ENCODE peak calls at places on chromosomes 12 and 14, in nine cellular contexts. E, W, M, T, J, K, O, P and F are unnamed samples.

GRCh38 chr12:108980831-108981618 is 39.8 kb downstream of the SVOP start:
- DNase-seq in O (peak), P (no peak), T (no peak), E (no peak), M (no peak), W (no peak), J (no peak), K (no peak), F (no peak)

GRCh38 chr12:42325776-42326465 is at the start of the genes PPHLN1 and ZCRB1:
- DNase-seq in J (peak), K (peak), T (peak), P (no peak), E (peak), M (peak), W (peak), O (peak), F (no peak)

GRCh38 chr14:86038401-86038985 is 508.5 kb downstream of the FLRT2 start:
- DNase-seq in O (peak), K (peak), T (peak), E (peak), J (no peak), W (no peak), P (no peak), M (peak), F (no peak)

GRCh38 chr12:64810831-64811230 is 13.6 kb upstream of the TBC1D30 start:
- DNase-seq in J (no peak), M (peak), O (no peak), W (no peak), T (no peak), K (no peak), E (no peak), P (no peak), F (no peak)

GRCh38 chr12:20369164-20370000 is 1.0 kb downstream of the PDE3A start:
- DNase-seq in P (no peak), O (peak), W (no peak), K (no peak), J (no peak), E (peak), T (no peak), M (peak), F (no peak)

GRCh38 chr12:105321125-105321524 is 9.4 kb upstream of the C12orf75 start:
- DNase-seq in W (no peak), P (no peak), M (no peak), K (no peak), E (no peak), O (no peak), T (no peak), J (no peak), F (no peak)

GRCh38 chr14:71138236-71139057 is 231.2 kb downstream of the PCNX1 start:
- DNase-seq in P (no peak), W (no peak), O (no peak), K (no peak), T (no peak), E (no peak), M (no peak), J (no peak), F (no peak)

GRCh38 chr12:27707216-27707615 is 3.4 kb upstream of the MRPS35 start:
- DNase-seq in T (no peak), K (no peak), W (no peak), J (no peak), M (no peak), O (no peak), E (no peak), P (no peak), F (no peak)

GRCh38 chr14:56810850-56811595 is 744 bp upstream of the OTX2 start:
- DNase-seq in O (peak), E (no peak), K (no peak), W (no peak), M (no peak), P (no peak), T (no peak), J (no peak), F (no peak)

GRCh38 chr14:103692159-103692558 is 23.1 kb downstream of the XRCC3 start:
- DNase-seq in M (no peak), K (no peak), T (no peak), E (no peak), J (no peak), W (no peak), P (peak), O (no peak), F (no peak)

GRCh38 chr12:122422769-122423257 is 344 bp upstream of the CLIP1 start:
- DNase-seq in E (no peak), O (peak), T (no peak), W (no peak), M (peak), P (no peak), J (peak), K (peak), F (no peak)

GRCh38 chr12:116650062-116650461 is 87.8 kb downstream of the SPRING1 start:
- DNase-seq in O (no peak), P (no peak), M (no peak), W (no peak), T (no peak), E (no peak), J (no peak), K (no peak), F (no peak)

GRCh38 chr12:50246873-50247612 is 36.3 kb downstream of the LIMA1 start:
- DNase-seq in J (peak), T (peak), K (peak), W (peak), M (peak), P (peak), O (no peak), E (no peak), F (peak)

GRCh38 chr14:88505621-88506020 is 49.2 kb downstream of the PTPN21 start:
- DNase-seq in W (no peak), T (no peak), O (no peak), K (no peak), E (no peak), J (no peak), P (no peak), M (no peak), F (no peak)

GRCh38 chr12:26198742-26199141 is 3.4 kb downstream of the SSPN start:
- DNase-seq in W (no peak), E (no peak), O (no peak), M (no peak), T (no peak), J (no peak), P (no peak), K (no peak), F (no peak)
- TF ChIP-seq REST in W (no peak), E (no peak), O (no peak), M (no peak), T (no peak), J (no peak), P (no peak), K (no peak), F (no peak)

DNA sequence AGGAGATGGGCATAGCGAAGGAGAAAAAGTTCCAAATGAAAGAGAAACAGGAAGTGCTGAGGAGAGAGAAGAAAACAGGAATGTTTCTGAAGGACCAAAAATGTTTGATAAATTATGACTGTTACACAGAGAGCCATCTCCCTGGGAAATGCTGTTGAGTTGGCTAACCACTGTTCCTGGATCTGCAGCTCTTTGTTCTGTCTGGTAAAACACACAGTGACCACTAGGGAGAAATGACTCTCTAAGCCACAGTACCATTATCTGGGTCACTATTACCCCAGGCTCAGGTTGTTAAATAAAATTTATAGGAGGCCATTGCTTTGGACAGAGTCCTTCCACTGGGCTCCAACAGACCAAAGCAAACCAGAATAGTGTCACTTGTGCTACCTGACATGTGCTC is 219.3 kb downstream of the CRADD start:
- DNase-seq in W (no peak), E (peak), K (no peak), M (no peak), P (no peak), O (peak), J (no peak), T (peak), F (no peak)
- TF ChIP-seq REST in W (no peak), E (no peak), K (no peak), M (no peak), P (no peak), O (no peak), J (no peak), T (no peak), F (no peak)

GRCh38 chr12:52050116-52050770 is 999 bp upstream of the NR4A1 start:
- DNase-seq in P (no peak), J (no peak), E (no peak), W (no peak), M (no peak), O (peak), T (no peak), K (no peak), F (no peak)
- TF ChIP-seq REST in P (no peak), J (no peak), E (no peak), W (no peak), M (peak), O (no peak), T (no peak), K (no peak), F (no peak)

DNA sequence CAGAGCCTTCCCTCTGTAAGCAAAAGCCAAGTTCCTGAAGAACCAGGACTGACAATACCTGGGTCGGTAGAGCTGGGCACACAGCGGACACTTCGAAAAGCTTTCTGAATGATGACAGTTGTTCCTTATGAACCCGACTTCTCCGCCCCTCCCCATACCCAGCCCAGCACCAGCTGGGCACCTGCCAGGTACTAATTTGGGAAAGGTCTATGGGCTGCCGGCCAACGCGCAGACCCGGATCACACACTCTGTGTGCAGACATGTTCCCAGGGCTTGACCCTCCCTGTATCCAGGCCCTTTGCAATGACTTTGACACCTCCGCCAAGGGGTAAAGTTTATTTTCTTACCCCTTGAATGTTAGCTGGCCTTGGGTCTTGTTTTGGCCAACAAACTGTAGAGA is 18.8 kb downstream of the ITPK1 start:
- DNase-seq in K (no peak), O (no peak), M (no peak), P (no peak), E (no peak), J (no peak), T (no peak), W (no peak), F (no peak)
- TF ChIP-seq REST in K (no peak), O (no peak), M (no peak), P (no peak), E (no peak), J (no peak), T (no peak), W (no peak), F (no peak)

GRCh38 chr12:132445884-132446471 is 44.0 kb upstream of the FBRSL1 start:
- DNase-seq in T (peak), K (no peak), E (no peak), O (peak), W (peak), M (peak), J (peak), P (no peak), F (peak)

GRCh38 chr12:132441871-132442863 is 47.8 kb upstream of the FBRSL1 start:
- DNase-seq in M (no peak), J (no peak), T (no peak), W (no peak), P (no peak), E (no peak), O (no peak), K (no peak), F (no peak)

GRCh38 chr12:132444283-132444682 is 45.7 kb upstream of the FBRSL1 start:
- DNase-seq in W (no peak), O (no peak), J (no peak), E (no peak), M (no peak), P (no peak), K (no peak), T (no peak), F (no peak)

GRCh38 chr12:132444957-132445883 is 44.7 kb upstream of the FBRSL1 start:
- DNase-seq in K (no peak), T (peak), W (no peak), E (no peak), P (no peak), J (no peak), O (peak), M (no peak), F (no peak)

GRCh38 chr12:132443091-132443490 is 46.9 kb upstream of the FBRSL1 start:
- DNase-seq in O (no peak), M (no peak), J (no peak), W (no peak), K (no peak), P (no peak), E (no peak), T (no peak), F (no peak)
- TF ChIP-seq REST in O (no peak), M (no peak), J (no peak), W (no peak), K (no peak), P (no peak), E (no peak), T (no peak), F (no peak)

GRCh38 chr14:101711041-101711861 is 50.3 kb upstream of the PPP2R5C start:
- DNase-seq in W (no peak), T (peak), P (no peak), E (no peak), M (no peak), K (no peak), O (no peak), J (no peak), F (no peak)

GRCh38 chr14:101709533-101709881 is 52.0 kb upstream of the PPP2R5C start:
- DNase-seq in P (no peak), K (no peak), E (no peak), M (no peak), J (no peak), O (no peak), T (no peak), W (no peak), F (no peak)

GRCh38 chr14:101707863-101708620 is 53.5 kb upstream of the PPP2R5C start:
- DNase-seq in E (no peak), J (no peak), K (no peak), P (no peak), T (peak), O (no peak), W (no peak), M (no peak), F (no peak)

GRCh38 chr14:101708853-101709532 is 52.5 kb upstream of the PPP2R5C start:
- DNase-seq in T (no peak), K (no peak), P (no peak), J (no peak), M (no peak), E (no peak), W (no peak), O (no peak), F (no peak)

DNA sequence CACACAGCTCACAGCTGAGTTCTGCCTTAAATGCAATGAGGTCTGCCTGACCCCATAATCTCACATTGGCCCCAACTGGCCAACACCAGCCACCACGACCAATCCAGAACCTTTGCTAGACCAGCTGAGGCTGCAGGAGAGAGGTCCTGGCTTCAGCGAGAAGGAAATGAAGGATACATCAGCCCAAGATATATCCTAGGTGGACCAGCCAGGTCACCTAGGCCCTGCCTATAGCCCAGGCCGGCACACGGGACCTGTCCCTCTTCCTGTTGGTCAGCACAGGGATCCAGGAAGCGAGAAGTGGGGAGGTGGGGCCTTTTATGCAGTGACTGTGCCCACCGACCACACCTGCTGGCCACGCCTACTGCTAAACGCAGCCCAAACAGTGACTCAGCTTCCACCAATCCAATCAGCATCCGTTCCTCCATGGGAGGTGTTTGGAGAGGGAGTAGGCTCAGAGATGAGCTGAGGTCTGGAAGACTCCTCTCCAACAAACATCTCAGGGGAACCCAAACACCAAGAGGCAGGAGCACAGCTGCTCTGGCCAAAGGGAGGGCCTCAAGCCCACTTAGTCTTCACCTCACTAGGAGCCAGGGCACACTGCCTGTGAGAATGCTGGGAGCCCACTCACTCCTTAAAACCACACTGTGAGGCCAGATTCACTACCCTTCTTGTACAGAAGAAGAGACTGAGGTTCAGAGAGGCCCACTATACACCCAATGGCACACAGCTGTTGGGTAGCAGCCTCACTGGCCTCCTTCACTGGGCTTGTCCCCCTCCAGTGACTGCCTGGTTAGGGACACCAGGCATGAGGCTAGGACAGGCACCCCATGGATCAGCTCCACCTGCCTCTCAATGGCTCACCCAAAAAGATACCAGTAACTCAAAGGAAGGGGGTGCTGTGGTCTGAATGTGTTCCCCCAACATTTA is 51.3 kb upstream of the PPP2R5C start:
- DNase-seq in T (peak), W (peak), O (no peak), J (no peak), P (no peak), K (peak), E (no peak), M (no peak), F (no peak)
- TF ChIP-seq REST in T (no peak), W (no peak), O (no peak), J (no peak), P (no peak), K (no peak), E (no peak), M (no peak), F (no peak)

GRCh38 chr12:14949631-14950030 is 11.3 kb upstream of the ERP27 start:
- DNase-seq in O (no peak), M (no peak), J (no peak), K (no peak), T (no peak), P (no peak), W (no peak), E (no peak), F (no peak)
- TF ChIP-seq REST in O (no peak), M (no peak), J (no peak), K (no peak), T (no peak), P (no peak), W (no peak), E (no peak), F (no peak)

GRCh38 chr14:99361596-99362220 is 89.7 kb upstream of the BCL11B start:
- DNase-seq in M (no peak), K (no peak), T (no peak), W (no peak), J (no peak), E (no peak), O (no peak), P (no peak), F (no peak)

GRCh38 chr14:99363051-99363450 is 91.1 kb upstream of the BCL11B start:
- DNase-seq in P (no peak), O (no peak), K (no peak), M (no peak), E (no peak), W (no peak), J (no peak), T (no peak), F (no peak)

GRCh38 chr14:99360774-99361595 is 89.0 kb upstream of the BCL11B start:
- DNase-seq in P (no peak), W (peak), J (no peak), E (peak), O (no peak), T (peak), M (peak), K (peak), F (no peak)

GRCh38 chr14:99359906-99360305 is 87.9 kb upstream of the BCL11B start:
- DNase-seq in W (no peak), P (no peak), T (no peak), M (no peak), J (no peak), O (no peak), K (no peak), E (no peak), F (no peak)

DNA sequence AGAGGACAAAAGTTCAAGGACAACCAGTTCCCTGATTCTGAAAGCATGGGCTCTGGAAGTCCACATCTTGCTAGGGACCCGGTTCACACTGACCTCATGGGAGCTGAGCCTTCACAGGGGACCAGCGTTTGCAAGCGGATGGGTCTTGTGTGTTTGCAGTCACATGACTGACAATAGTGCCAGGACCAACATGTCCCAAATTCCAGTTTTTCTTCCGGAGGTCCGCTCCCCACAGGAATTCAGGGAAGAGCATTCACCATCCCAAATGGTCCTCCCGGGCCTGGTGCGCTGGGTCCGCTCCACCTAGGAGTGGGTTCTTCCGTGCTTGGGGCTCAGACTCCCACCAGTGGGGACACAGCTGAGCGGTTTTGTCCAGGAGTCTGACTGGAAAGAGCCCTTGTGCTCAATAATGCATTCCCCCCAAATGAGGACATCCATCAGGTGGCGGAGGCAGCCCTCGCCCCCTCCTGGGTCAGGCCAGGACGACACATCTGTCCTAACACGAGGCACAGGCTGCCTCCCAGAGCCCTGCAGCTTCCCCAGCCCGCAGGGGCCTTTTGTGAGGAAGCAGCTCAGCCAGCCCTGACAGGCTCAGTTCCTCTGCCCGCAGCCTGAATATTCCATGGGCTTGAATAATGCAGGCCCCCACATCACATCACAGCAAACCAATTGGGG is 91.8 kb upstream of the BCL11B start:
- DNase-seq in K (no peak), T (no peak), E (no peak), W (no peak), P (no peak), M (no peak), O (peak), J (no peak), F (no peak)
- TF ChIP-seq REST in K (no peak), T (no peak), E (no peak), W (no peak), P (no peak), M (no peak), O (no peak), J (no peak), F (no peak)

GRCh38 chr12:29164477-29165163 is 15.5 kb downstream of the FAR2 start:
- DNase-seq in M (no peak), O (no peak), E (no peak), J (peak), W (no peak), T (no peak), K (no peak), P (peak), F (no peak)
- TF ChIP-seq REST in M (no peak), O (no peak), E (no peak), J (no peak), W (no peak), T (no peak), K (no peak), P (no peak), F (no peak)

DNA sequence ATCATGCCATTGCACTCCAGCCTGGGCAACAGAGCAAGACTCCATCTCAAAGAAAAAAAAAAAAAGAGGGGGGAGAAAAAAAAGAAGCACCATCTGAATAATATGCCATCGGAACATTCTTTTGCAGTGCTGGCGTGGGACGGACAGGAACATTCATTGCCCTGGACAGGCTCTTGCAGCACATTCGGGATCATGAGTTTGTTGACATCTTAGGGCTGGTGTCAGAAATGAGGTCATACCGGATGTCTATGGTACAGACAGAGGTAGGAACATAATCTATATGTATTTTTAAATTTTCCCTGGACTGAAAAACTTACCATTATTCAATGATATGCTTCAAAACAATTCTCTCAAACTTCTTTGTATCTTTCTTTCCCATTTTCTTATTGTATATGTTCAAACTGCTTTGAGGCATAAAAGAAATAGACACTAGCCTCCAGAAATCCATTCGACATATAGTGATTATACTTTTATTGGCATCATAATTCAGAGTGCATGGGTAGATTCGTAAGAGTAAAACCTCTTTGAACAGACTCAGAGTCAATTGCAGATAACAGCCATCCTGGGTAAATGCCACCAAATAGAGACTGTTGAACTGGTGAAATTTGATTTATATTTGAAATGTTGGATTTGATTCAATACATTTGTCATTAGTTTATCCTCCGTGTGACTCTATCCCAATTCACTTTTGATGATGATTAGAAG is 199.7 kb downstream of the EPS8 start:
- DNase-seq in O (no peak), J (no peak), T (no peak), K (no peak), E (no peak), M (no peak), P (no peak), W (no peak), F (no peak)
- TF ChIP-seq REST in O (no peak), J (no peak), T (no peak), K (no peak), E (no peak), M (no peak), P (no peak), W (no peak), F (no peak)